ENCODE peak calls at places on chromosomes 16 and 17, in nine cellular contexts. M, W, R, E, I, Z, H, V and J are unnamed samples.

GRCh38 chr16:35188288-35189155 is 1729.1 kb downstream of the TP53TG3F start:
- DNase-seq in R (no peak), I (no peak), Z (no peak), M (no peak), W (no peak), H (no peak), V (no peak), E (no peak), J (no peak)

GRCh38 chr16:57538235-57538711 is 1.9 kb upstream of the CCDC102A start:
- DNase-seq in W (peak; percentile 14), R (no peak), Z (no peak), M (peak; percentile 9), V (no peak), E (no peak), I (no peak), H (no peak), J (no peak)

GRCh38 chr17:45231481-45232116 is 9.9 kb downstream of the FMNL1 start:
- DNase-seq in R (no peak), W (no peak), Z (no peak), I (peak; percentile 43), H (no peak), E (no peak), M (no peak), V (no peak), J (no peak)

GRCh38 chr16:68658258-68658973 is 13.3 kb downstream of the CDH3 start:
- DNase-seq in V (no peak), R (no peak), I (no peak), Z (peak; percentile 66), W (no peak), E (no peak), M (no peak), H (no peak), J (peak; percentile 94)

GRCh38 chr17:82938486-82939212 is 98.8 kb upstream of the ZNF750 start:
- DNase-seq in E (no peak), H (no peak), M (no peak), R (no peak), Z (peak; percentile 14), V (no peak), I (no peak), W (no peak), J (no peak)

GRCh38 chr17:32127156-32127897 is 15.0 kb upstream of the RHOT1 start:
- DNase-seq in E (peak; percentile 88), H (peak; percentile 50), R (no peak), I (peak; percentile 93), M (peak; percentile 63), Z (no peak), W (peak; percentile 92), V (peak; percentile 53), J (peak; percentile 44)

GRCh38 chr16:54204756-54205155 is 81.8 kb downstream of the IRX3 start:
- DNase-seq in E (no peak), Z (no peak), H (no peak), W (no peak), V (no peak), I (no peak), R (no peak), M (no peak), J (no peak)

GRCh38 chr17:42276359-42276608 is at the start of gene STAT5B:
- DNase-seq in V (peak; percentile 16), M (peak; percentile 73), I (peak; percentile 93), W (peak; percentile 79), Z (no peak), H (no peak), R (peak; percentile 45), E (peak; percentile 46), J (no peak)

GRCh38 chr16:84356591-84357116 is 11.7 kb upstream of the ATP2C2 start:
- DNase-seq in M (no peak), E (no peak), I (peak; percentile 94), Z (no peak), R (no peak), V (no peak), H (no peak), W (no peak), J (no peak)

GRCh38 chr17:16900288-16900882 is 71.5 kb downstream of the TNFRSF13B start:
- DNase-seq in V (no peak), M (no peak), R (no peak), W (no peak), H (no peak), E (no peak), Z (no peak), I (no peak), J (no peak)

GRCh38 chr17:20823890-20824289 is 218.9 kb downstream of the USP22 start:
- DNase-seq in Z (no peak), H (no peak), V (no peak), R (no peak), W (no peak), M (no peak), E (no peak), I (no peak), J (no peak)

GRCh38 chr17:47959825-47960655 is 2.4 kb upstream of the PRR15L start:
- DNase-seq in V (no peak), R (no peak), Z (no peak), I (peak; percentile 99), W (no peak), H (no peak), M (peak; percentile 70), E (no peak), J (no peak)

GRCh38 chr17:17900615-17901520 is 64.1 kb upstream of the SREBF1 start:
- DNase-seq in R (no peak), H (peak; percentile 36), M (peak; percentile 63), E (no peak), I (peak; percentile 91), Z (peak; percentile 47), V (peak; percentile 82), W (peak; percentile 89), J (peak; percentile 88)

GRCh38 chr16:1102921-1103648 is 7.0 kb upstream of the C1QTNF8 start:
- DNase-seq in H (peak; percentile 22), Z (no peak), I (peak; percentile 70), V (no peak), E (peak; percentile 53), R (peak; percentile 67), W (peak; percentile 67), M (peak; percentile 74), J (no peak)

GRCh38 chr17:5020502-5021023 is 14.7 kb downstream of the SLC52A1 start:
- DNase-seq in H (no peak), M (no peak), W (no peak), I (no peak), R (no peak), V (no peak), Z (no peak), E (no peak), J (no peak)

GRCh38 chr16:88854306-88855111 is 2.2 kb downstream of the GALNS start:
- DNase-seq in E (no peak), M (no peak), W (no peak), V (no peak), H (no peak), Z (no peak), R (no peak), I (no peak), J (no peak)

GRCh38 chr16:180101-180920 is at the start of gene HBQ1:
- DNase-seq in R (peak; percentile 32), H (no peak), W (no peak), M (no peak), E (peak; percentile 12), Z (no peak), I (peak; percentile 76), V (no peak), J (no peak)

GRCh38 chr17:14304222-14304844 is 3.5 kb downstream of the HS3ST3B1 start:
- DNase-seq in W (no peak), V (no peak), R (no peak), M (no peak), E (no peak), I (peak; percentile 42), Z (no peak), H (no peak), J (no peak)

GRCh38 chr16:34802848-34803599 is 1343.6 kb downstream of the TP53TG3F start:
- DNase-seq in H (no peak), I (no peak), R (no peak), E (no peak), W (no peak), V (no peak), Z (no peak), M (no peak), J (no peak)

GRCh38 chr17:16352838-16353701 is at the start of gene CENPV:
- DNase-seq in W (peak; percentile 47), V (no peak), H (no peak), Z (no peak), M (peak; percentile 47), R (peak; percentile 55), E (peak; percentile 55), I (peak; percentile 82), J (no peak)

GRCh38 chr17:17511971-17512858 is 16.0 kb upstream of the RASD1 start:
- DNase-seq in W (peak; percentile 45), E (no peak), V (peak; percentile 89), Z (peak; percentile 75), I (no peak), H (peak; percentile 34), R (no peak), M (no peak), J (peak; percentile 89)

GRCh38 chr16:878071-878784 is 77.7 kb upstream of the GNG13 start:
- DNase-seq in M (no peak), I (peak; percentile 72), H (no peak), E (no peak), R (no peak), Z (no peak), W (no peak), V (no peak), J (no peak)

GRCh38 chr16:12458591-12459400 is 344.9 kb downstream of the CPPED1 start:
- DNase-seq in V (no peak), W (peak; percentile 33), E (no peak), H (no peak), M (no peak), Z (no peak), R (no peak), I (no peak), J (peak; percentile 68)

GRCh38 chr17:63474174-63474913 is 2.5 kb upstream of the ACE start:
- DNase-seq in E (no peak), I (peak; percentile 33), R (no peak), M (peak; percentile 82), V (no peak), Z (no peak), H (no peak), W (no peak), J (no peak)